ENCODE peak calls at places on chromosome 14, in five cellular contexts. One of them, this sample, is unnamed.

GRCh38 chr14:44352212-44352611 is 154.9 kb downstream of the FSCB start:
- DNase-seq in GM12878: no peak
- DNase-seq in suprapubic skin: no peak
- DNase-seq in tibial nerve: no peak
- DNase-seq in A549: no peak
- DNase-seq in this sample: no peak

GRCh38 chr14:41225433-41225832 is 381.2 kb upstream of the LRFN5 start:
- DNase-seq in suprapubic skin: no peak
- DNase-seq in GM12878: no peak
- DNase-seq in tibial nerve: no peak
- DNase-seq in A549: no peak
- DNase-seq in this sample: no peak

GRCh38 chr14:83071888-83072501 is 1538.3 kb upstream of the SEL1L start:
- DNase-seq in tibial nerve: no peak
- DNase-seq in GM12878: peak
- DNase-seq in suprapubic skin: no peak
- DNase-seq in A549: peak
- DNase-seq in this sample: no peak

GRCh38 chr14:72513994-72514659 is 379.8 kb downstream of the DPF3 start:
- DNase-seq in tibial nerve: no peak
- DNase-seq in A549: peak
- DNase-seq in suprapubic skin: no peak
- DNase-seq in GM12878: no peak
- DNase-seq in this sample: no peak

GRCh38 chr14:78153069-78153351 is 17.2 kb upstream of the NRXN3 start:
- DNase-seq in GM12878: no peak
- DNase-seq in suprapubic skin: no peak
- DNase-seq in tibial nerve: no peak
- DNase-seq in A549: peak
- DNase-seq in this sample: no peak

GRCh38 chr14:35122696-35123387 is 490 bp downstream of the PRORP start:
- DNase-seq in tibial nerve: no peak
- DNase-seq in suprapubic skin: no peak
- DNase-seq in A549: no peak
- DNase-seq in GM12878: no peak
- DNase-seq in this sample: no peak

GRCh38 chr14:56945291-56945690 is 135.0 kb upstream of the OTX2 start:
- DNase-seq in tibial nerve: no peak
- DNase-seq in GM12878: no peak
- DNase-seq in suprapubic skin: no peak
- DNase-seq in A549: no peak
- DNase-seq in this sample: no peak

GRCh38 chr14:92959189-92959531 is 36.2 kb downstream of the CHGA start:
- DNase-seq in suprapubic skin: no peak
- DNase-seq in GM12878: no peak
- DNase-seq in A549: no peak
- DNase-seq in tibial nerve: no peak
- DNase-seq in this sample: no peak

GRCh38 chr14:105508069-105508468 is 17.0 kb downstream of the TEDC1 start:
- DNase-seq in GM12878: no peak
- DNase-seq in suprapubic skin: no peak
- DNase-seq in A549: no peak
- DNase-seq in tibial nerve: no peak
- DNase-seq in this sample: no peak

GRCh38 chr14:105818712-105819005 is 292.3 kb downstream of the TMEM121 start:
- DNase-seq in A549: no peak
- DNase-seq in GM12878: no peak
- DNase-seq in tibial nerve: no peak
- DNase-seq in suprapubic skin: no peak
- DNase-seq in this sample: no peak

GRCh38 chr14:89037065-89037464 is 212.6 kb downstream of the TTC8 start:
- DNase-seq in suprapubic skin: no peak
- DNase-seq in GM12878: no peak
- DNase-seq in A549: no peak
- DNase-seq in tibial nerve: no peak
- DNase-seq in this sample: no peak

GRCh38 chr14:77862154-77862783 is 62.4 kb downstream of the ADCK1 start:
- DNase-seq in suprapubic skin: peak
- DNase-seq in tibial nerve: peak
- DNase-seq in A549: peak
- DNase-seq in GM12878: peak
- DNase-seq in this sample: peak

GRCh38 chr14:91873476-91874265 is 6.3 kb upstream of the TC2N start:
- DNase-seq in suprapubic skin: no peak
- DNase-seq in A549: no peak
- DNase-seq in GM12878: peak
- DNase-seq in tibial nerve: no peak
- DNase-seq in this sample: peak

GRCh38 chr14:102220031-102220430 is 80.3 kb downstream of the WDR20 start:
- DNase-seq in suprapubic skin: no peak
- DNase-seq in A549: no peak
- DNase-seq in GM12878: peak
- DNase-seq in tibial nerve: no peak
- DNase-seq in this sample: no peak

GRCh38 chr14:97366400-97366799 is 569.2 kb downstream of the VRK1 start:
- DNase-seq in suprapubic skin: no peak
- DNase-seq in A549: no peak
- DNase-seq in tibial nerve: no peak
- DNase-seq in GM12878: no peak
- DNase-seq in this sample: no peak

DNA sequence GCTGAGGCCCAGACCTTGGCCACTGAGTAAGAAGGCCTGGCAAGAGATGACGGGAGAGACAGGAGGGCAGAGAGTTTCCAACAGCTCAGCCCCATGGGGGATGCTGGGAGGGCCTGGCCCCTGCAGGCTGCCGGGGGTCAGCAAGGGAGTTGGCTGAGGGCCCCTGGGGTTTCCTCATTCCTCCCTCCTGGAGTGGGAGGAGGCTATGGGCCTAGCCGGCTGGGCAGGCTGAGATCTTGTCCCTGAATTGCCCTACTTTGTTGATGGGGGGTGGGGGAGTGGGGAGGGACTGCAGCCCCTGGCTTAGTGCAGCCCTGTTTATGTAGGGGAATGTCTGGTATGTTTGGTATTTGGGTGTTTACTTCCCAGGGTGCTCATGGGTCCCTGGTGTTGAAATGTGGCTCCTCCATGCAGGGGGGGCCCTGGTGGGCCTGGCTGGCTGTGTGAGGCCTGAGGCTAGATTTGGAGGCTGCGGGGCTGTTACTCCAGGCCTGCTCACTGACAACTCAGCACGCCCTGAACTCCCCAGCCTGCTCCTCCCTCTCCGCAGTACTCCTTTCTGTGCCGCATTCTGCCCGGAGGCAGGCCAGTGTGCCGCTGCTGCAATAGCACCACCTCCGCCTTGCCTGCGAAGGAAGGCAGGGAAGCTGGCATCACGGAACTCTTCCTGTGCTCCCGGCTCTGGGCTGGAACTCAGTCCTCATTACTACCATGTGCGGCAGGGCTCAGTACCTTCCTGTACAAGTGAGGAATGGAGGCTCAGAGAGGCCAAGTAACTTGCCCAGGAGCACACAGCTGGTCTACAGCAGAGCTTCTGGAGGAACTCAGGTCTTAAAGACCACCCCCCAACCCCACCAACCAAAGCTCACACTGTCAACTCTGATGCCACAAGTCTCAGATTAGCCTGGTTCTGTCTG is 25.3 kb downstream of the JDP2 start:
- DNase-seq in tibial nerve: peak
- DNase-seq in suprapubic skin: no peak
- DNase-seq in GM12878: no peak
- DNase-seq in A549: peak
- DNase-seq in this sample: peak
- TF ChIP-seq EP300 in tibial nerve: no peak
- TF ChIP-seq EP300 in suprapubic skin: no peak
- TF ChIP-seq EP300 in GM12878: no peak
- TF ChIP-seq EP300 in A549: peak
- TF ChIP-seq EP300 in this sample: no peak

DNA sequence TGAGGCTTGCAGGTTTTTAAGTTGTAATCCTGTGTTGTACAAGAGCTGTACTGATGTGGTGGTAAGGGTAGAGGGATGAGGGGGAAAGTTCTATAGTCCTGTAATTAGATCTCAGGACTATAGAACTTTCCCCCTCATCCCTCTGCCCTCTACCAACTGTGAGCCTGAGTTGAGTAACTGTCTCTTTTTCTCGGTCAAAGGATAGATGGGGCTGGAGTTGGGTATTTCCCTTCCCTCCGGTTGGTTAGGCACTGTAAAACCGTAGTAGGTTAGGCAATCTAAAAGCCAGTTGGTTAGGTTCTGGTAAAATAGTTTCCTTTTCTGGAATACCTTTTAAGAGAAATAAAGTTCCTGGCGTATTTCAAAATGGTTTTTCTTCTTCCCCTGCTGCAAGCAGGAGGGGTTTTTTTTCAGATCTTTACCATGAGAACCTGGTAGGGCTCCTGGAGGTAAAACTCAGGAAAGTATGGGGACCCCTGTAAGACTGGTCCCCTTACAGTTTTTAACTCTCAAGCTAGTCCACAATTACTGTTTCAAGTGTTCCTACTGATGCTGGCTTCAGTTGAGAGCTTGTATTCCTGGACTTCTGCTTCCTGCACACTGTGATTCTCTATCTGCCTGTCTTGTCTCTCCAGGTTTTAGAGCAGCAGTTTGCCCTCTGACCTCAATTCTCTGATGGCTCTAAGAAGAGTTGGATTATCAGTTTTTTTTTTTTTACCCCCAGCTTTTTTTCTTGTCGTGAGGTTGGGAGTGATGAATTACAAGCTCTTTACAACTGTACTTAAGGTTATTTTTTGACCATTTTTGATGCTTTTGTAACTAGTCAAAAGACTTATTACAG is 58.7 kb downstream of the FUT8 start:
- DNase-seq in GM12878: peak
- DNase-seq in suprapubic skin: no peak
- DNase-seq in tibial nerve: no peak
- DNase-seq in A549: no peak
- DNase-seq in this sample: no peak
- TF ChIP-seq EP300 in GM12878: no peak
- TF ChIP-seq EP300 in suprapubic skin: no peak
- TF ChIP-seq EP300 in tibial nerve: no peak
- TF ChIP-seq EP300 in A549: no peak
- TF ChIP-seq EP300 in this sample: no peak

DNA sequence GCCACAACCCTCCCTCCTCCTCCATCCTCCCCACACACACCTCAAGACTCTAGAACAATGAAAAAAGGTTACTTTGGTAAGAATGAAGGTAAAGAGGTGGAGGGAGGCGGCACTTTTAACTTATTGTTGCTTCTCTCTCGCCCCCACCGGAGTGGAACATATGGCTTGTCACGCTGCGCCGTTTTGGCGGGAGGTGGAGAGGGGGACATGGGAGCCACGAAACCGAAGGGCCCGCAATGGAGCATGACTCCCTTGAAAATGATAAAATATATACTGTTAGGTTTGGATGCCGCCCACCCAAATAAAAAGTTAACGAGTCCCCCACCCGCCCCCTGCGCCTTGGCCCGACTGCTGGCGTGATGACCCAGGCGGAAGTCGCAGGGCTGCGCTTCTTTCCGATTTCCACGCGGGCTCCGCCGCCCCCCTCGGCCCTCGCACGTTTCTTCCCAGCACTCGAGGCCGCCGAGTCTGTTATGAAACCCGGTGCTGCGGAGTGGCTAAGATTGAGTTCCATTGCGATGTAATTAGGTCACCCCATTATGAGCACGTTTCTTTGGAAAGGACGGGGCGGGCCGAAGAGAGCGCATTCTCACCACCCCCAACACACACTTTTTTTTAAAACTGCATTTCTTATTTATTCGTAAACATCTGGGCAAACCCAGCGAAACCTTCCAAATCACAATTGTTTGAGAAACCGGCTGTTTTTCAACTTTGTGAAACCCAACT is 1.4 kb upstream of the ZFP36L1 start:
- DNase-seq in tibial nerve: peak
- DNase-seq in GM12878: no peak
- DNase-seq in suprapubic skin: peak
- DNase-seq in A549: peak
- DNase-seq in this sample: peak
- TF ChIP-seq EP300 in tibial nerve: no peak
- TF ChIP-seq EP300 in GM12878: no peak
- TF ChIP-seq EP300 in suprapubic skin: no peak
- TF ChIP-seq EP300 in A549: no peak
- TF ChIP-seq EP300 in this sample: peak

GRCh38 chr14:99066378-99066777 is 205.6 kb downstream of the BCL11B start:
- DNase-seq in A549: no peak
- DNase-seq in tibial nerve: no peak
- DNase-seq in GM12878: no peak
- DNase-seq in suprapubic skin: no peak
- DNase-seq in this sample: no peak

GRCh38 chr14:99065551-99065950 is 206.4 kb downstream of the BCL11B start:
- DNase-seq in GM12878: no peak
- DNase-seq in A549: no peak
- DNase-seq in suprapubic skin: no peak
- DNase-seq in tibial nerve: no peak
- DNase-seq in this sample: no peak

GRCh38 chr14:99067141-99067920 is 204.7 kb downstream of the BCL11B start:
- DNase-seq in tibial nerve: no peak
- DNase-seq in A549: no peak
- DNase-seq in suprapubic skin: no peak
- DNase-seq in GM12878: no peak
- DNase-seq in this sample: no peak

GRCh38 chr14:99069946-99070345 is 202.1 kb downstream of the BCL11B start:
- DNase-seq in A549: no peak
- DNase-seq in GM12878: no peak
- DNase-seq in tibial nerve: no peak
- DNase-seq in suprapubic skin: no peak
- DNase-seq in this sample: no peak

DNA sequence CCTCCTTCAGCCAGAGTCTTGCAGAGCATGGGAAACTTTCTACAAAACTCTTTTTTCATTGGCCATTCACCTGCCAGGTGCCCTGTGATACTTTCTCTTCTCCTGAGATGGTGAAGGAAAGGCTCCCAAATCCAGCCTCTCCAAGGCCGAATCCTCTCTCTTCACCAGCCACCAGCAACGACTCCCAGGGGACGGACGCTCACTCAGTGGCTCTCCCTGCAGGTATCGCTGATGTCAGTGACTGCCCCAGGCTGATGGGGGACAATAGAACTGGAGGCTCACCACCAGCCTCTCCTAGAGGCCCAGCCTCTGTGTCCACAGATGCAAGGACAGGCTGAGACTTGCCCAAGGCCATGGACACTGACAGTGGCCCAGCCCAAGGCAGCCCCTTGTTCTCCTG is 204.1 kb downstream of the BCL11B start:
- DNase-seq in suprapubic skin: no peak
- DNase-seq in tibial nerve: no peak
- DNase-seq in GM12878: no peak
- DNase-seq in A549: no peak
- DNase-seq in this sample: no peak
- TF ChIP-seq EP300 in suprapubic skin: no peak
- TF ChIP-seq EP300 in tibial nerve: no peak
- TF ChIP-seq EP300 in GM12878: no peak
- TF ChIP-seq EP300 in A549: no peak
- TF ChIP-seq EP300 in this sample: no peak

This sample was measured in transverse colon.